ENCODE peak calls at places on chromosome 22, in five cellular contexts. One of them, this sample, is unnamed.

GRCh38 chr22:32073823-32074380 is 30.8 kb downstream of the SLC5A1 start:
- DNase-seq in neuronal stem cell: no peak
- DNase-seq in mesenchymal stem cell: no peak
- DNase-seq in SK-N-SH: no peak
- DNase-seq in adipocyte: no peak
- DNase-seq in this sample: no peak

GRCh38 chr22:32341122-32341740 is 16.4 kb upstream of the RFPL3 start:
- DNase-seq in neuronal stem cell: peak
- DNase-seq in mesenchymal stem cell: no peak
- DNase-seq in SK-N-SH: no peak
- DNase-seq in adipocyte: no peak
- DNase-seq in this sample: no peak

GRCh38 chr22:28882545-28882877 is 861 bp upstream of the ZNRF3 start:
- DNase-seq in neuronal stem cell: no peak
- DNase-seq in mesenchymal stem cell: peak
- DNase-seq in SK-N-SH: peak
- DNase-seq in adipocyte: peak
- DNase-seq in this sample: peak

GRCh38 chr22:29394931-29395581 is 6.7 kb upstream of the AP1B1 start:
- DNase-seq in neuronal stem cell: peak
- DNase-seq in mesenchymal stem cell: peak
- DNase-seq in SK-N-SH: peak
- DNase-seq in adipocyte: peak
- DNase-seq in this sample: peak

GRCh38 chr22:34416321-34416900 is 496.1 kb upstream of the LARGE1 start:
- DNase-seq in neuronal stem cell: no peak
- DNase-seq in mesenchymal stem cell: no peak
- DNase-seq in SK-N-SH: no peak
- DNase-seq in adipocyte: no peak
- DNase-seq in this sample: no peak

GRCh38 chr22:50218153-50218995 is 17.6 kb downstream of the SELENOO start:
- DNase-seq in neuronal stem cell: no peak
- DNase-seq in mesenchymal stem cell: no peak
- DNase-seq in SK-N-SH: no peak
- DNase-seq in adipocyte: no peak
- DNase-seq in this sample: no peak

GRCh38 chr22:38504731-38505594 is 1.1 kb downstream of the DDX17 start:
- DNase-seq in neuronal stem cell: peak
- DNase-seq in mesenchymal stem cell: peak
- DNase-seq in SK-N-SH: peak
- DNase-seq in adipocyte: peak
- DNase-seq in this sample: peak

GRCh38 chr22:40031766-40032470 is 37.2 kb downstream of the FAM83F start:
- DNase-seq in neuronal stem cell: no peak
- DNase-seq in mesenchymal stem cell: no peak
- DNase-seq in SK-N-SH: no peak
- DNase-seq in adipocyte: peak
- DNase-seq in this sample: peak

GRCh38 chr22:45226681-45227186 is 14.0 kb downstream of the KIAA0930 start:
- DNase-seq in neuronal stem cell: no peak
- DNase-seq in mesenchymal stem cell: no peak
- DNase-seq in SK-N-SH: no peak
- DNase-seq in adipocyte: no peak
- DNase-seq in this sample: peak

GRCh38 chr22:46586123-46586519 is 34.1 kb upstream of the GRAMD4 start:
- DNase-seq in neuronal stem cell: no peak
- DNase-seq in mesenchymal stem cell: no peak
- DNase-seq in SK-N-SH: no peak
- DNase-seq in adipocyte: no peak
- DNase-seq in this sample: no peak
- H3K9ac ChIP-seq in neuronal stem cell: no peak
- H3K9ac ChIP-seq in mesenchymal stem cell: no peak
- H3K9ac ChIP-seq in SK-N-SH: no peak
- H3K9ac ChIP-seq in adipocyte: no peak
- H3K9ac ChIP-seq in this sample: no peak

GRCh38 chr22:25334091-25334490 is 114.7 kb downstream of the CRYBB2 start:
- DNase-seq in neuronal stem cell: peak
- DNase-seq in mesenchymal stem cell: no peak
- DNase-seq in SK-N-SH: no peak
- DNase-seq in adipocyte: peak
- DNase-seq in this sample: peak
- H3K9ac ChIP-seq in neuronal stem cell: no peak
- H3K9ac ChIP-seq in mesenchymal stem cell: no peak
- H3K9ac ChIP-seq in SK-N-SH: no peak
- H3K9ac ChIP-seq in adipocyte: no peak
- H3K9ac ChIP-seq in this sample: no peak

DNA sequence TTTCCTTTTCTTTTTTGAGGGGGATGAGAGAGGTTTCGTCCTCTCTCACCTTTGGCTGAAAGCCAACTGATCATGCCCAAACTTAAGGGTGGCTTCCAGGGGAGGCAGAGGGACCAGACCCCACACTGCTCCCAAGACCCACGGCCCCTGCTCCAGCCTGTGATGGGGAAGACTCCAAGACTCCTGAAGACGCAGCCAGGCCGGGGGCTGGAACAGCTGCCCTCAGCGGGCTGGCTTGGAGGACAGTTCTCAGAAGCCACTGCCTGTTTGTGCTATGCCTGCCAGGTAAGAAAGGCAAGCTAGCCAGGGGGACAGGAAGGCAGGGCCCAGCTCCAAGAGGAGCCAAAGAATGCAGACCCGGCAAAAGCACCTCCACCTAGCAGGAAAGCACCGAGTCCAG is 31.5 kb downstream of the GNB1L start:
- DNase-seq in neuronal stem cell: no peak
- DNase-seq in mesenchymal stem cell: no peak
- DNase-seq in SK-N-SH: peak
- DNase-seq in adipocyte: no peak
- DNase-seq in this sample: no peak
- H3K9ac ChIP-seq in neuronal stem cell: peak
- H3K9ac ChIP-seq in mesenchymal stem cell: no peak
- H3K9ac ChIP-seq in SK-N-SH: no peak
- H3K9ac ChIP-seq in adipocyte: no peak
- H3K9ac ChIP-seq in this sample: no peak

GRCh38 chr22:22858559-22858937 is 29.1 kb upstream of the IGLL5 start:
- DNase-seq in neuronal stem cell: no peak
- DNase-seq in mesenchymal stem cell: no peak
- DNase-seq in SK-N-SH: no peak
- DNase-seq in adipocyte: no peak
- DNase-seq in this sample: no peak

GRCh38 chr22:22855617-22856308 is 31.9 kb upstream of the IGLL5 start:
- DNase-seq in neuronal stem cell: no peak
- DNase-seq in mesenchymal stem cell: no peak
- DNase-seq in SK-N-SH: peak
- DNase-seq in adipocyte: peak
- DNase-seq in this sample: peak

GRCh38 chr22:22857607-22858558 is 29.7 kb upstream of the IGLL5 start:
- DNase-seq in neuronal stem cell: no peak
- DNase-seq in mesenchymal stem cell: no peak
- DNase-seq in SK-N-SH: no peak
- DNase-seq in adipocyte: no peak
- DNase-seq in this sample: no peak

GRCh38 chr22:22856364-22856763 is 31.3 kb upstream of the IGLL5 start:
- DNase-seq in neuronal stem cell: no peak
- DNase-seq in mesenchymal stem cell: no peak
- DNase-seq in SK-N-SH: no peak
- DNase-seq in adipocyte: no peak
- DNase-seq in this sample: no peak

GRCh38 chr22:22856885-22857606 is 30.6 kb upstream of the IGLL5 start:
- DNase-seq in neuronal stem cell: no peak
- DNase-seq in mesenchymal stem cell: no peak
- DNase-seq in SK-N-SH: no peak
- DNase-seq in adipocyte: no peak
- DNase-seq in this sample: no peak
- H3K9ac ChIP-seq in neuronal stem cell: no peak
- H3K9ac ChIP-seq in mesenchymal stem cell: no peak
- H3K9ac ChIP-seq in SK-N-SH: no peak
- H3K9ac ChIP-seq in adipocyte: no peak
- H3K9ac ChIP-seq in this sample: no peak

GRCh38 chr22:17315310-17315709 is 54.0 kb upstream of the CECR2 start:
- DNase-seq in neuronal stem cell: no peak
- DNase-seq in mesenchymal stem cell: no peak
- DNase-seq in SK-N-SH: no peak
- DNase-seq in adipocyte: no peak
- DNase-seq in this sample: no peak
- H3K9ac ChIP-seq in neuronal stem cell: no peak
- H3K9ac ChIP-seq in mesenchymal stem cell: no peak
- H3K9ac ChIP-seq in SK-N-SH: no peak
- H3K9ac ChIP-seq in adipocyte: no peak
- H3K9ac ChIP-seq in this sample: no peak

GRCh38 chr22:19761500-19762314 is 1.1 kb downstream of the TBX1 start:
- DNase-seq in neuronal stem cell: no peak
- DNase-seq in mesenchymal stem cell: peak
- DNase-seq in SK-N-SH: no peak
- DNase-seq in adipocyte: no peak
- DNase-seq in this sample: peak

GRCh38 chr22:19762315-19763140 is 1.9 kb downstream of the TBX1 start:
- DNase-seq in neuronal stem cell: no peak
- DNase-seq in mesenchymal stem cell: peak
- DNase-seq in SK-N-SH: no peak
- DNase-seq in adipocyte: no peak
- DNase-seq in this sample: peak

GRCh38 chr22:19759994-19760651 is 455 bp upstream of the TBX1 start:
- DNase-seq in neuronal stem cell: no peak
- DNase-seq in mesenchymal stem cell: no peak
- DNase-seq in SK-N-SH: peak
- DNase-seq in adipocyte: peak
- DNase-seq in this sample: peak

GRCh38 chr22:19760652-19761002 is at the start of gene TBX1:
- DNase-seq in neuronal stem cell: no peak
- DNase-seq in mesenchymal stem cell: no peak
- DNase-seq in SK-N-SH: peak
- DNase-seq in adipocyte: peak
- DNase-seq in this sample: peak

GRCh38 chr22:19761022-19761499 is 483 bp downstream of the TBX1 start:
- DNase-seq in neuronal stem cell: no peak
- DNase-seq in mesenchymal stem cell: no peak
- DNase-seq in SK-N-SH: peak
- DNase-seq in adipocyte: peak
- DNase-seq in this sample: peak
- H3K9ac ChIP-seq in neuronal stem cell: peak
- H3K9ac ChIP-seq in mesenchymal stem cell: peak
- H3K9ac ChIP-seq in SK-N-SH: no peak
- H3K9ac ChIP-seq in adipocyte: no peak
- H3K9ac ChIP-seq in this sample: peak

This sample was measured in GM23248.